ENCODE peak calls at places on chromosomes 4 and X, in four cellular contexts. One of them, this sample, is unnamed.

GRCh38 chrX:125289920-125290319 is 29.8 kb upstream of the TEX13C start:
- DNase-seq in HCT116: no peak
- DNase-seq in hepatocyte: no peak
- DNase-seq in neural progenitor cell: no peak
- DNase-seq in this sample: no peak

GRCh38 chrX:6307156-6307555 is 78.5 kb upstream of the NLGN4X start:
- DNase-seq in HCT116: no peak
- DNase-seq in hepatocyte: no peak
- DNase-seq in neural progenitor cell: no peak
- DNase-seq in this sample: no peak

GRCh38 chrX:101659601-101660063 is at the start of gene ARMCX2:
- DNase-seq in HCT116: no peak
- DNase-seq in hepatocyte: peak
- DNase-seq in neural progenitor cell: peak
- DNase-seq in this sample: no peak

GRCh38 chr4:47061435-47061834 is 30.1 kb downstream of the GABRB1 start:
- DNase-seq in HCT116: no peak
- DNase-seq in hepatocyte: no peak
- DNase-seq in neural progenitor cell: no peak
- DNase-seq in this sample: no peak

GRCh38 chrX:397575-397974 is 10.9 kb upstream of the PPP2R3B start:
- DNase-seq in HCT116: no peak
- DNase-seq in hepatocyte: peak
- DNase-seq in neural progenitor cell: peak
- DNase-seq in this sample: no peak

GRCh38 chr4:87985097-87985886 is 9.8 kb downstream of the SPP1 start:
- DNase-seq in HCT116: peak
- DNase-seq in hepatocyte: peak
- DNase-seq in neural progenitor cell: peak
- DNase-seq in this sample: no peak

GRCh38 chr4:40000711-40001110 is 23.0 kb upstream of the PDS5A start:
- DNase-seq in HCT116: no peak
- DNase-seq in hepatocyte: no peak
- DNase-seq in neural progenitor cell: no peak
- DNase-seq in this sample: no peak

GRCh38 chr4:102272318-102272717 is 73.0 kb downstream of the SLC39A8 start:
- DNase-seq in HCT116: no peak
- DNase-seq in hepatocyte: no peak
- DNase-seq in neural progenitor cell: no peak
- DNase-seq in this sample: no peak

GRCh38 chrX:130108647-130109428 is 1.5 kb downstream of the ELF4 start:
- DNase-seq in HCT116: no peak
- DNase-seq in hepatocyte: peak
- DNase-seq in neural progenitor cell: no peak
- DNase-seq in this sample: no peak

GRCh38 chr4:87654487-87655044 is 4.5 kb downstream of the DMP1 start:
- DNase-seq in HCT116: no peak
- DNase-seq in hepatocyte: no peak
- DNase-seq in neural progenitor cell: no peak
- DNase-seq in this sample: no peak

GRCh38 chrX:65034292-65034640 is 58.0 kb upstream of the ZC4H2 start:
- DNase-seq in HCT116: no peak
- DNase-seq in hepatocyte: no peak
- DNase-seq in neural progenitor cell: peak
- DNase-seq in this sample: no peak
- H2AFZ ChIP-seq in HCT116: no peak
- H2AFZ ChIP-seq in hepatocyte: peak
- H2AFZ ChIP-seq in neural progenitor cell: peak
- H2AFZ ChIP-seq in this sample: peak

DNA sequence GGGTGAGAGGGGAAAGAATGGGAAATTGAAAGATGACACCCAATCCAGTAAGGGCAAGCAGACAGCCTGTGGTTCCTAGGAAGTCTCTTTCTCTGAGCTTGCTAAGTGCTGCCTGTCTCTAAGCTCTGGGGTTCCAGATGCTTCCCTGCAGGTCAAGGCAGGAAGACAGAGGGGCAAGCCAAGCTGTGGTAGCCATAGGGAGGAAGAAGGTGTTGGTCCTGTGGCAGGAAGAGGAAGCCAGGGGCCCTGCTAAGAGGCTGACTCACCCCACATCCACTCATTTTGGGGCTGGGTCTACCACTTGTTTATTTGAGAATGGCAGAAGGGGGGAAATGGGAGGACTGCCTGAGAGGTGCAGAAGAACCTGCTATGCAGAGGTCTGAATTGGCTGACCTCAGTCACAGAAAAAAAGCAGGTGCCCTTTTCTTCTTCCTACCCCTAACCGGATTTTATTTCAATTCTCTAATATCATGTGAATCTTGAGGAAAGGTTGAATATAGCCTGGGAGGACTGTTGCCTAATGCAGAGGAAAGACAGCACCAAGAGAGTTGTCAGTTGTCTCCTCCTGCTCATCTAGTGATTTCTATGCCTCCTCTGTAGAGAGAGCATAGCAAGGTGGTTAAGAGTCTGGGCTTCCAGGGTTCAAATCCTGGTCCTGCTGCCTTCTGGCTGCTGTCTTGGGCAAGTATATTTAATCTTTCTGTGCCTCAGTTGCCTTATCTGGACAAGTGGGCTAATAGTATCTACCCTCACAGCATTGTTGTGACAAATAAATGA is 27.4 kb downstream of the HOPX start:
- DNase-seq in HCT116: no peak
- DNase-seq in hepatocyte: no peak
- DNase-seq in neural progenitor cell: no peak
- DNase-seq in this sample: no peak
- H3K4me2 ChIP-seq in HCT116: peak
- H3K4me2 ChIP-seq in hepatocyte: no peak
- H3K4me2 ChIP-seq in neural progenitor cell: no peak
- H3K4me2 ChIP-seq in this sample: peak

DNA sequence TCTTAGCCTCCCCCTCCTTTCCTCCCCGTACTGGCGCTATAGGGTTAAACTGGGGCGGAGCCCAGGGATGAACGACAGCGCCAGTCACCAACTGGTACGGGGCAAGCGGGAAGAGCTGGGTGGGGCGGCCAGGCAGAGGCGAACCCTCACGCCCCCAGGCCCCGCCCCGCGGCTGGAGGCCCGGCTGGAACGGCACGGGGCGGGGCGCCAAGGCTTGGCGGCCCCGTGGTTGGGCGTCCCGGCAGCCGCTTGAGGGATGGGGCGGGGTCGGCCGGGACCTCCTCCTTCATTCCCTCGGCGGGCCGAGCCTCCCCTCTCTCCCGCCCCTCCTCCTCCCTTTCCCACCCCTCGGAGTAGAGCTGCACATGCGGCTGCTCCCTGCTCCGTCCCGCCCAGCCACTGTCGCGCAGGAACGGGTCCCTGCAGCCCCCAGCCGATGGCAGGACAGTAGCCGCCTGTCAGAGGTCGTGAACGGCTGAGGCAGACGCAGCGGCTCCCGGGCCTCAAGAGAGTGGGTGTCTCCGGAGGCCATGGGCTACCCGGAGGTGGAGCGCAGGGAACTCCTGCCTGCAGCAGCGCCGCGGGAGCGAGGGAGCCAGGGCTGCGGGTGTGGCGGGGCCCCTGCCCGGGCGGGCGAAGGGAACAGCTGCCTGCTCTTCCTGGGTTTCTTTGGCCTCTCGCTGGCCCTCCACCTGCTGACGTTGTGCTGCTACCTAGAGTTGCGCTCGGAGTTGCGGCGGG is at the start of gene EDA:
- DNase-seq in HCT116: peak
- DNase-seq in hepatocyte: peak
- DNase-seq in neural progenitor cell: peak
- DNase-seq in this sample: no peak
- H2AFZ ChIP-seq in HCT116: peak
- H2AFZ ChIP-seq in hepatocyte: peak
- H2AFZ ChIP-seq in neural progenitor cell: no peak
- H2AFZ ChIP-seq in this sample: peak

DNA sequence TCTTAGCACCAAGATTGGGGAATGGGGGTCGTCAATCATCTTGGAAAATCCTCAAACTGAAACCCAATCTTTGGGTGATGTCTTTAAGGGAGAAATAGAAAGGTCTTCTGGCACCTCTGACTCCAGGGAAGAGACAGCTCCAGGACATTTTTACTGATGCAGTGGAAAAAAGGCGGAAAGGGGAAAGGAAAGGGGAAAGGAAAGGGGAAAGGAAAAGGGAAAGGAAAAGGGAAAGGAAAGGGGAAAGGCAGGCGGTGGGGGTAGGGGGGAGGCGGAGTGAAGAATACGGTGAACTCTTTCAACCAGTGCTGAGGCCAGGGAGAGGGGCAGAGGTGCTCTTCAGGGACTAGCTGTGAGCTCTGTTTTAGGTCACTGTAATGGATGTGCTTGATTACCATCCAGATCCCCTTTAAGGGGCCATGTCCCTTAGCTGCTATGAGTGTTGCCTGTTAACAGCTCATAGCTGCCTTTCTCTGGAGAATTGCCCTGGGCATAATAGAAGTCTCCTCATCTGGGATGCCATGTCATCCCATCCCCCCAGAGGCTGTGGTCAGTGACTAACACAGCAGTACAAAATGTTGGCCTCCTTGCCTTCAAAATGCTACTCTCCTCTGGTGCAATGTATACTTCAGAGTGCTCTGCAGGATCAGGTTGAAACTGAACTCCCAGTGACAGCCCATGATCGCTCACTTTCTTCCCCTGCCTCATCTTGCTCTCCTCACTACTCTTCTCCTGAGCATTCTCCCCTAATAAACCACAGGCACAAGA is 92.4 kb upstream of the AP1S2 start:
- DNase-seq in HCT116: no peak
- DNase-seq in hepatocyte: peak
- DNase-seq in neural progenitor cell: no peak
- DNase-seq in this sample: peak
- H3K4me2 ChIP-seq in HCT116: peak
- H3K4me2 ChIP-seq in hepatocyte: peak
- H3K4me2 ChIP-seq in neural progenitor cell: peak
- H3K4me2 ChIP-seq in this sample: peak

This sample was measured in keratinocyte.